ENCODE peak calls at places on chromosomes 11 and 22, in four cellular contexts. One of them, this sample, is unnamed. For H3K4me1, the result is how much of the 10 kb centered on the place peaks cover.

GRCh38 chr11:113048820-113049555 is 87.8 kb downstream of the NCAM1 start:
- DNase-seq in left lung: no peak
- DNase-seq in left ventricle myocardium inferior: no peak
- DNase-seq in ovary: no peak
- DNase-seq in this sample: no peak

GRCh38 chr11:107493117-107493516 is 35.5 kb upstream of the CWF19L2 start:
- DNase-seq in left ventricle myocardium inferior: no peak
- DNase-seq in ovary: no peak
- DNase-seq in left lung: no peak
- DNase-seq in this sample: no peak

GRCh38 chr11:121337078-121337477 is 44.5 kb downstream of the SC5D start:
- DNase-seq in left lung: no peak
- DNase-seq in left ventricle myocardium inferior: no peak
- DNase-seq in ovary: no peak
- DNase-seq in this sample: no peak

GRCh38 chr11:37595845-37596244 is 997.8 kb upstream of the RAG2 start:
- DNase-seq in ovary: no peak
- DNase-seq in left lung: no peak
- DNase-seq in left ventricle myocardium inferior: no peak
- DNase-seq in this sample: no peak

GRCh38 chr11:11810764-11811726 is 30.7 kb upstream of the USP47 start:
- DNase-seq in left lung: no peak
- DNase-seq in left ventricle myocardium inferior: no peak
- DNase-seq in ovary: no peak
- DNase-seq in this sample: no peak

GRCh38 chr11:32231909-32232493 is 141.1 kb downstream of the RCN1 start:
- DNase-seq in left lung: no peak
- DNase-seq in left ventricle myocardium inferior: no peak
- DNase-seq in ovary: no peak
- DNase-seq in this sample: no peak

GRCh38 chr11:114426280-114426679 is 13.0 kb upstream of the REXO2 start:
- DNase-seq in left lung: no peak
- DNase-seq in left ventricle myocardium inferior: no peak
- DNase-seq in ovary: no peak
- DNase-seq in this sample: no peak

GRCh38 chr11:57800444-57801184 is 39.0 kb downstream of the CTNND1 start:
- DNase-seq in left ventricle myocardium inferior: no peak
- DNase-seq in left lung: no peak
- DNase-seq in ovary: no peak
- DNase-seq in this sample: no peak

GRCh38 chr22:24420072-24420976 is 7.1 kb upstream of the ADORA2A start:
- DNase-seq in left lung: no peak
- DNase-seq in left ventricle myocardium inferior: no peak
- DNase-seq in ovary: no peak
- DNase-seq in this sample: no peak

GRCh38 chr11:100735949-100736675 is 49.0 kb downstream of the ARHGAP42 start:
- DNase-seq in left lung: no peak
- DNase-seq in ovary: no peak
- DNase-seq in left ventricle myocardium inferior: no peak
- DNase-seq in this sample: no peak

GRCh38 chr22:29205260-29205597 is 467 bp upstream of the EMID1 start:
- DNase-seq in left ventricle myocardium inferior: no peak
- DNase-seq in ovary: no peak
- DNase-seq in left lung: no peak
- DNase-seq in this sample: no peak

GRCh38 chr11:78161346-78161745 is 21.9 kb upstream of the ALG8 start:
- DNase-seq in left lung: no peak
- DNase-seq in ovary: peak
- DNase-seq in left ventricle myocardium inferior: no peak
- DNase-seq in this sample: no peak

GRCh38 chr11:76523786-76524436 is 79.1 kb downstream of the EMSY start:
- DNase-seq in ovary: no peak
- DNase-seq in left ventricle myocardium inferior: no peak
- DNase-seq in left lung: no peak
- DNase-seq in this sample: no peak

GRCh38 chr11:1129666-1130160 is 28.0 kb upstream of the MUC5AC start:
- DNase-seq in left lung: no peak
- DNase-seq in ovary: no peak
- DNase-seq in left ventricle myocardium inferior: no peak
- DNase-seq in this sample: no peak

GRCh38 chr11:131591051-131591461 is 220.6 kb downstream of the NTM start:
- DNase-seq in ovary: no peak
- DNase-seq in left lung: no peak
- DNase-seq in left ventricle myocardium inferior: no peak
- DNase-seq in this sample: no peak

GRCh38 chr22:27245056-27245455 is 556.5 kb downstream of the MN1 start:
- DNase-seq in left ventricle myocardium inferior: no peak
- DNase-seq in ovary: no peak
- DNase-seq in left lung: no peak
- DNase-seq in this sample: no peak

GRCh38 chr22:47329727-47330653 is 567.5 kb downstream of the TBC1D22A start:
- DNase-seq in left ventricle myocardium inferior: no peak
- DNase-seq in left lung: no peak
- DNase-seq in ovary: no peak
- DNase-seq in this sample: no peak

GRCh38 chr11:57476223-57476882 is 16.0 kb downstream of the RTN4RL2 start:
- DNase-seq in left ventricle myocardium inferior: peak
- DNase-seq in ovary: peak
- DNase-seq in left lung: no peak
- DNase-seq in this sample: peak

GRCh38 chr11:68584097-68584496 is 100.2 kb upstream of the GAL start:
- DNase-seq in left lung: no peak
- DNase-seq in ovary: no peak
- DNase-seq in left ventricle myocardium inferior: peak
- DNase-seq in this sample: peak

GRCh38 chr22:45648320-45649070 is 23.1 kb upstream of the ATXN10 start:
- DNase-seq in ovary: no peak
- DNase-seq in left ventricle myocardium inferior: no peak
- DNase-seq in left lung: no peak
- DNase-seq in this sample: peak

GRCh38 chr11:5288108-5288911 is 13.4 kb downstream of the OR51B4 start:
- DNase-seq in left ventricle myocardium inferior: no peak
- DNase-seq in left lung: no peak
- DNase-seq in ovary: no peak
- DNase-seq in this sample: no peak

GRCh38 chr11:63248966-63249365 is 5.6 kb upstream of the SLC22A25 start:
- DNase-seq in left lung: no peak
- DNase-seq in ovary: no peak
- DNase-seq in left ventricle myocardium inferior: no peak
- DNase-seq in this sample: no peak

GRCh38 chr11:63246045-63246444 is 2.6 kb upstream of the SLC22A25 start:
- DNase-seq in left ventricle myocardium inferior: no peak
- DNase-seq in ovary: no peak
- DNase-seq in left lung: no peak
- DNase-seq in this sample: no peak

GRCh38 chr11:63250162-63251050 is 7.0 kb upstream of the SLC22A25 start:
- DNase-seq in left lung: no peak
- DNase-seq in ovary: no peak
- DNase-seq in left ventricle myocardium inferior: no peak
- DNase-seq in this sample: no peak

GRCh38 chr11:63251312-63251711 is 7.9 kb upstream of the SLC22A25 start:
- DNase-seq in left ventricle myocardium inferior: no peak
- DNase-seq in left lung: no peak
- DNase-seq in ovary: no peak
- DNase-seq in this sample: no peak
- H3K4me1 ChIP-seq in left ventricle myocardium inferior: under half
- H3K4me1 ChIP-seq in left lung: under half
- H3K4me1 ChIP-seq in ovary: under half
- H3K4me1 ChIP-seq in this sample: under half

DNA sequence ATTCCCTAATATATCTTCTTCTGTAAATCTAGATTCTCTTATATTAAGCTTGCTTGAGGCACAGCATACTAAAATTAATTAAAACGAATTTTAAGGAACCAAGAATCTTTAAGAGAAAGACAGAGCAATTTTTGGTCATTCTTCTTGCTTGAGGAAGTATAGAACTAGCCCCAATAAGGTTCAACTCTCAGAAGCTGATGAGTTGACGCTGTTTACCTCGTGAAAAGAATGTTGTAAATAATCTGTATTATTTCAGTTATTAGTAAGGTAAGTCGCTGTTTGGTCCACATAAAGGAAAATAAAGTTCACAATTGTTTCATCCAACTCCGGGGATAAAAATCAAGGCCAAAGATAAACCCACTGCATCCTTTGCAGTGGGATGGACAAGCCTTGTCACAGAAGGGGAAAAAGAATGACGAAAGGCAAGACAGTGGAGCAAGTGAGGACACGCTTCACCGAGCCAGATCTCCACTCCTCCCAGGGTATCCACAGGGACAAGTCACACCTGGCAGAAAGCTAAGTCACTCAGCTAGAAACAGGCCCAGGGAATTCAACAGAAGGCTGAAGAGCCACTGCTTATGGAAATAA is 796 bp downstream of the POU2AF1 start:
- DNase-seq in ovary: no peak
- DNase-seq in left ventricle myocardium inferior: no peak
- DNase-seq in left lung: no peak
- DNase-seq in this sample: no peak
- H3K4me1 ChIP-seq in ovary: under half
- H3K4me1 ChIP-seq in left ventricle myocardium inferior: under half
- H3K4me1 ChIP-seq in left lung: under half
- H3K4me1 ChIP-seq in this sample: under half

DNA sequence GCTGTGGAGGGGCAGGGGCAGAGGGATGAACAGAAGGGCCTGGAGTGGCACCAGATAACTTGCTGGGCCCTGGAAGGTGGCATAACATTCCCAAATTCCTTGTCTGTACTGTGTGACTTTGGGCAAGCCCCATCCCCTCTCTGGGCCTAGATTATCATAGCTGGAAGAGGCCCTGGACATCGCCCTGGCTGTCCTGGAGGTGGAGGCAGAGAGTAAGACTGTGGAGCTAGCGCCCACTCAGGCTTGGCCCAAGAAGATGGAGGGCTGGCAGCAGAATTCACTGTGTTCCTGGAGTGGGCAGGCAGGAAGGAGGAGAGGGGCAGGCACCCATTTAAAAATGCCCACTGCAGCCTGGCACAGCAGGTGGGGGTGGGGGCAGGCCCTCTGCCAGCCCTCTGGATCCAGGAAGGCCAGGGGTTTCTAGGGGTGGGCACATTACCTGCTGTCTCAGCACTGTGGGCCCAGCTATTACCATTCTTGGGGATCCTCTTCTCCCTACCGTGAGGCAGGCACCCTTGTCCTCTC is 22.6 kb downstream of the ARHGEF17 start:
- DNase-seq in left ventricle myocardium inferior: no peak
- DNase-seq in ovary: no peak
- DNase-seq in left lung: no peak
- DNase-seq in this sample: peak
- H3K4me1 ChIP-seq in left ventricle myocardium inferior: half or more
- H3K4me1 ChIP-seq in ovary: under half
- H3K4me1 ChIP-seq in left lung: under half
- H3K4me1 ChIP-seq in this sample: under half

GRCh38 chr11:46322759-46323158 is 24.5 kb upstream of the DGKZ start:
- DNase-seq in ovary: no peak
- DNase-seq in left lung: no peak
- DNase-seq in left ventricle myocardium inferior: no peak
- DNase-seq in this sample: no peak
- H3K4me1 ChIP-seq in ovary: under half
- H3K4me1 ChIP-seq in left lung: under half
- H3K4me1 ChIP-seq in left ventricle myocardium inferior: under half
- H3K4me1 ChIP-seq in this sample: under half

DNA sequence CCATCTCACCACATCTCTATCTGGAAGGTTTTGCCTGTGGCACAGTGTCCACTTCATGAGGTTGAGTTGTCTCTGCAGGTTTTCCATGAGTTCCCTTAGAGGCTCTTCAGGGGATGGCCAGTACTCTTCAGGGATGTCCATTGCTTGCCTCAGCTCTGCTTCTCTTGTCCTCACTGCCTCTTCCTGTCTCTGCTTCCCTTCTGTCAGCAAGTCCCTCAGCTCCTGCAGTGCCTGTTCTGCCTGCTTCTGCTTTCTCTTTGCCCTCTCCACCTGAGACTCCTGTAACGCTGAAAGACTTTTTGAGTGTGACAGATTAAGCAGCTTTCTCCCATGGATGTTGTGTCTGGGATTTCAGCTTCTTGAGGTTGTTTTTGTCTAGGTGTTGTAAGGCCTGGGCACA is 38.2 kb upstream of the MRPL17 start:
- DNase-seq in ovary: no peak
- DNase-seq in left lung: no peak
- DNase-seq in left ventricle myocardium inferior: no peak
- DNase-seq in this sample: no peak
- H3K4me1 ChIP-seq in ovary: under half
- H3K4me1 ChIP-seq in left lung: under half
- H3K4me1 ChIP-seq in left ventricle myocardium inferior: under half
- H3K4me1 ChIP-seq in this sample: under half

GRCh38 chr22:20563941-20564371 is 56.5 kb downstream of the MED15 start:
- DNase-seq in ovary: no peak
- DNase-seq in left ventricle myocardium inferior: no peak
- DNase-seq in left lung: no peak
- DNase-seq in this sample: no peak
- H3K4me1 ChIP-seq in ovary: under half
- H3K4me1 ChIP-seq in left ventricle myocardium inferior: under half
- H3K4me1 ChIP-seq in left lung: under half
- H3K4me1 ChIP-seq in this sample: under half

DNA sequence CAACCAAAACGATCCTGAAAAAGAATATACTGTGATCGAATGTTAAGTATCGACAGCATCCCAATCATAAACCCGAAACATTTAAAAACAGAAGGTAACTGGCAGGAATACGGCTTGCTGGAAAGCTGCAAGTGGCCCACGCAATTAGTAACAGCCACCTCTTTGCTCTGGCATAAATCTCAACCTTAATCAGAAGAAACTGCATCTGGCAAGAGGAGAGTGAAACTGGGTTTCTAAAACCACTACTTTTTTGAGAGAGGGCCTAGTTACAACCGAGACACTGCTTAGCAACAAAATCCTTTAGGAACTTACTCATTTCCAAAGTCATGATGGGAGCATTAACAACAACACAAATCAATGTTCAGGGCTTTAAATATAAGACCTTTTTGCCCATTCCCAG is 7.9 kb downstream of the NCAPD3 start:
- DNase-seq in left ventricle myocardium inferior: no peak
- DNase-seq in left lung: no peak
- DNase-seq in ovary: no peak
- DNase-seq in this sample: no peak
- H3K4me1 ChIP-seq in left ventricle myocardium inferior: under half
- H3K4me1 ChIP-seq in left lung: under half
- H3K4me1 ChIP-seq in ovary: under half
- H3K4me1 ChIP-seq in this sample: under half

GRCh38 chr11:65497141-65498041 is 1.5 kb upstream of the MALAT1 start:
- DNase-seq in left ventricle myocardium inferior: peak
- DNase-seq in left lung: peak
- DNase-seq in ovary: peak
- DNase-seq in this sample: peak

GRCh38 chr11:65498977-65499712 is at the start of gene MALAT1:
- DNase-seq in ovary: peak
- DNase-seq in left lung: peak
- DNase-seq in left ventricle myocardium inferior: peak
- DNase-seq in this sample: peak

GRCh38 chr11:65498727-65498976 is 193 bp upstream of the MALAT1 start:
- DNase-seq in ovary: no peak
- DNase-seq in left ventricle myocardium inferior: no peak
- DNase-seq in left lung: no peak
- DNase-seq in this sample: no peak

GRCh38 chr11:65498042-65498726 is 661 bp upstream of the MALAT1 start:
- DNase-seq in ovary: peak
- DNase-seq in left lung: no peak
- DNase-seq in left ventricle myocardium inferior: no peak
- DNase-seq in this sample: peak

GRCh38 chr11:65496304-65497140 is 2.3 kb upstream of the MALAT1 start:
- DNase-seq in left ventricle myocardium inferior: no peak
- DNase-seq in left lung: no peak
- DNase-seq in ovary: peak
- DNase-seq in this sample: peak
- H3K4me1 ChIP-seq in left ventricle myocardium inferior: half or more
- H3K4me1 ChIP-seq in left lung: under half
- H3K4me1 ChIP-seq in ovary: under half
- H3K4me1 ChIP-seq in this sample: under half

GRCh38 chr22:20930004-20930403 is 12.8 kb downstream of the CRKL start:
- DNase-seq in left ventricle myocardium inferior: no peak
- DNase-seq in left lung: no peak
- DNase-seq in ovary: no peak
- DNase-seq in this sample: no peak
- H3K4me1 ChIP-seq in left ventricle myocardium inferior: half or more
- H3K4me1 ChIP-seq in left lung: under half
- H3K4me1 ChIP-seq in ovary: under half
- H3K4me1 ChIP-seq in this sample: under half

This sample was measured in right cardiac atrium.